ENCODE peak calls at places on chromosomes 5 and 9, in seven cellular contexts. A is adipocyte, F is activated T-cell treated with anti-CD3 and anti-CD28 coated beads for 48 hours, C is cardiac fibroblast, S is cardiac septum, L is WTC11, W is NAMALWA. E is an unnamed sample.

GRCh38 chr9:125235805-125236534 is 5.2 kb downstream of the HSPA5 start:
- DNase-seq in S (no peak), F (no peak), L (no peak), A (no peak), W (peak), C (no peak), E (no peak)

GRCh38 chr9:76490249-76490990 is 31.4 kb downstream of the GCNT1 start:
- DNase-seq in F (no peak), C (no peak), L (no peak), S (no peak), W (no peak), A (no peak), E (no peak)

GRCh38 chr5:160702856-160703453 is 149.1 kb downstream of the ATP10B start:
- DNase-seq in F (no peak), S (no peak), W (peak), A (no peak), L (no peak), C (no peak), E (no peak)

GRCh38 chr5:170565077-170565476 is 61.3 kb downstream of the KCNIP1 start:
- DNase-seq in F (no peak), W (no peak), L (no peak), C (no peak), S (no peak), A (no peak), E (no peak)

GRCh38 chr9:76873056-76873792 is 32.7 kb downstream of the PRUNE2 start:
- DNase-seq in W (no peak), A (peak), L (peak), C (peak), S (no peak), F (no peak), E (no peak)

GRCh38 chr5:146222002-146222401 is 18.6 kb downstream of the RBM27 start:
- DNase-seq in A (no peak), S (no peak), W (no peak), L (no peak), F (no peak), C (no peak), E (no peak)

GRCh38 chr5:10308844-10309243 is 1.1 kb upstream of the CMBL start:
- DNase-seq in F (no peak), A (no peak), L (no peak), W (no peak), C (no peak), S (no peak), E (no peak)

GRCh38 chr9:7973123-7973522 is 173.5 kb upstream of the DMAC1 start:
- DNase-seq in F (no peak), S (no peak), C (no peak), A (no peak), W (no peak), L (no peak), E (no peak)

GRCh38 chr9:37392272-37392671 is 30.2 kb upstream of the GRHPR start:
- DNase-seq in C (no peak), F (no peak), L (no peak), S (no peak), W (no peak), A (no peak), E (no peak)

GRCh38 chr9:129619787-129620668 is 873 bp downstream of the C9orf50 start:
- DNase-seq in W (no peak), S (no peak), C (no peak), F (no peak), L (no peak), A (peak), E (no peak)

GRCh38 chr9:91659529-91660294 is 236.1 kb upstream of the NFIL3 start:
- DNase-seq in A (peak), L (peak), W (peak), C (no peak), F (no peak), S (no peak), E (peak)

GRCh38 chr9:96251451-96251850 is 50.5 kb downstream of the HSD17B3 start:
- DNase-seq in A (no peak), W (no peak), L (no peak), C (peak), F (no peak), S (no peak), E (no peak)

GRCh38 chr9:133874061-133874638 is 118.0 kb downstream of the VAV2 start:
- DNase-seq in L (no peak), F (no peak), A (peak), W (no peak), C (peak), S (no peak), E (peak)

GRCh38 chr5:172383231-172383802 is 71.0 kb downstream of the SH3PXD2B start:
- DNase-seq in L (no peak), A (peak), C (peak), W (no peak), F (no peak), S (peak), E (peak)

GRCh38 chr5:154762261-154762660 is 7.1 kb downstream of the LARP1 start:
- DNase-seq in A (no peak), S (no peak), C (no peak), W (no peak), F (no peak), L (no peak), E (no peak)